ENCODE peak calls at places on chromosomes 1 and 21, in eight cellular contexts. B is GM23338, U is SK-N-SH, I is K562, L is suprapubic skin, M is breast epithelium, N is stomach, W is prostate gland. X is an unnamed sample.

GRCh38 chr1:9078035-9078948 is 8.9 kb upstream of the SLC2A5 start:
- DNase-seq in B (no peak), U (no peak), I (no peak), L (no peak), M (no peak), N (no peak), W (no peak), X (no peak)

GRCh38 chr1:21868482-21868881 is 56.4 kb downstream of the LDLRAD2 start:
- DNase-seq in B (no peak), U (no peak), I (no peak), L (no peak), M (no peak), N (no peak), W (no peak), X (no peak)

GRCh38 chr1:60874703-60875102 is 207.7 kb upstream of the NFIA start:
- DNase-seq in B (no peak), U (no peak), I (no peak), L (no peak), M (no peak), N (no peak), W (no peak), X (no peak)

GRCh38 chr1:201420608-201421002 is 925 bp downstream of the TNNI1 start:
- DNase-seq in B (no peak), U (no peak), I (no peak), L (no peak), M (no peak), N (no peak), W (no peak), X (no peak)

GRCh38 chr21:42746593-42747266 is 93.3 kb downstream of the PDE9A start:
- DNase-seq in B (no peak), U (no peak), I (no peak), L (no peak), M (no peak), N (peak; percentile 53), W (no peak), X (no peak)

GRCh38 chr1:37257646-37258045 is 216.7 kb upstream of the ZC3H12A start:
- DNase-seq in B (no peak), U (peak; percentile 58), I (no peak), L (no peak), M (no peak), N (no peak), W (no peak), X (no peak)

GRCh38 chr1:116164890-116165176 is 53.6 kb downstream of the MAB21L3 start:
- DNase-seq in B (no peak), U (peak; percentile 50), I (no peak), L (no peak), M (no peak), N (no peak), W (no peak), X (no peak)

GRCh38 chr1:236522937-236523703 is 662 bp upstream of the LGALS8 start:
- DNase-seq in B (peak; percentile 48), U (no peak), I (no peak), L (no peak), M (peak; percentile 20), N (peak; percentile 41), W (peak; percentile 58), X (no peak)

GRCh38 chr1:161487483-161487827 is 17.8 kb upstream of the FCGR2A start:
- DNase-seq in B (no peak), U (no peak), I (peak; percentile 66), L (no peak), M (peak; percentile 45), N (no peak), W (no peak), X (no peak)

GRCh38 chr1:2501820-2502119 is 24.6 kb downstream of the PANK4 start:
- DNase-seq in B (no peak), U (no peak), I (no peak), L (no peak), M (no peak), N (no peak), W (no peak), X (no peak)

GRCh38 chr1:241213147-241213546 is 143.9 kb downstream of the RGS7 start:
- DNase-seq in B (no peak), U (no peak), I (no peak), L (no peak), M (no peak), N (no peak), W (no peak), X (no peak)

GRCh38 chr1:3584915-3585314 is 26.4 kb downstream of the MEGF6 start:
- DNase-seq in B (no peak), U (no peak), I (no peak), L (no peak), M (no peak), N (no peak), W (no peak), X (no peak)

GRCh38 chr1:46411601-46412341 is 17.7 kb downstream of the FAAH start:
- DNase-seq in B (peak; percentile 88), U (peak; percentile 51), I (peak; percentile 85), L (no peak), M (no peak), N (no peak), W (no peak), X (no peak)

GRCh38 chr1:46409063-46409372 is 14.9 kb downstream of the FAAH start:
- DNase-seq in B (no peak), U (no peak), I (no peak), L (no peak), M (no peak), N (no peak), W (no peak), X (no peak)

GRCh38 chr1:46412853-46413595 is 18.9 kb downstream of the FAAH start:
- DNase-seq in B (no peak), U (no peak), I (no peak), L (no peak), M (no peak), N (no peak), W (no peak), X (no peak)

GRCh38 chr1:46410156-46411009 is 16.3 kb downstream of the FAAH start:
- DNase-seq in B (no peak), U (no peak), I (no peak), L (no peak), M (no peak), N (no peak), W (no peak), X (no peak)

GRCh38 chr1:46411010-46411405 is 16.9 kb downstream of the FAAH start:
- DNase-seq in B (no peak), U (no peak), I (no peak), L (no peak), M (no peak), N (no peak), W (no peak), X (no peak)
- TF ChIP-seq POLR2AphosphoS5 in B (no peak), U (no peak), I (no peak), L (no peak), M (no peak), N (no peak), W (no peak), X (no peak)

DNA sequence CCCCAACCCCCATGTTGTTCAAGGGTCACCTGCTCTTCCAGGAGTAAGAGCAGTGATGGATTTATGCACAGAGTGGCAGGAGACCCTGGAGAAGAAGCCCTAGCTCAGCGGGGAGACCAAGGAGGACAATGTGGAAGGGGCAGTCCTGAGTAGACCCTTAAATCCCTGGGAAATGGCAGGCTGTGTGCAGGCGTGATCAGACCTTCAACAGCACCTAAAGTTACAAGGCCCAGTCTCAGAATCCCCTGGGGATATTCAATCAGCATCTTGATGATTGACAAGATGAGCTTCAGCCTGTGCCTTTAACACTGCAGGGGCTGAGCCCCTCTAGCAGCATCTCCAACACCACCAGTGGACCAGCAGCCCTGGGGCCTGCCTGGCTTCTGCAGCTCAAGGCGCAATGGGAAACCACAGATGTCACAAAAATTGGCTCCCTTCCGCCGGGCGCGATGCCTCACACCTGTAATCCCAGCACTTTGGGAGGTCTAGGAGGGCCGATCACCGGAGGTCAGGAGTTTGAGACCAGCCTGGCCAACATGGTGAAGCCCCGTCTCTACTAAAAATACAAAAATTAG is 60.4 kb downstream of the IRF2BP2 start:
- DNase-seq in B (no peak), U (no peak), I (no peak), L (peak; percentile 48), M (no peak), N (no peak), W (no peak), X (no peak)
- H3K4me3 ChIP-seq in B (no peak overlapping the region), U (no peak overlapping the region), I (no peak overlapping the region), L (no peak overlapping the region), M (no peak overlapping the region), N (no peak overlapping the region), W (no peak overlapping the region), X (no peak overlapping the region)

GRCh38 chr1:220879509-220880366 is 495 bp downstream of the HLX start:
- DNase-seq in B (peak; percentile 73), U (peak; percentile 90), I (peak; percentile 46), L (no peak), M (no peak), N (peak; percentile 47), W (no peak), X (no peak)

GRCh38 chr1:220884109-220884980 is 5.1 kb downstream of the HLX start:
- DNase-seq in B (peak; percentile 79), U (no peak), I (no peak), L (no peak), M (no peak), N (no peak), W (no peak), X (no peak)

GRCh38 chr1:220880367-220880680 is 1.1 kb downstream of the HLX start:
- DNase-seq in B (no peak), U (no peak), I (no peak), L (no peak), M (no peak), N (no peak), W (no peak), X (no peak)

GRCh38 chr1:220880726-220881506 is 1.7 kb downstream of the HLX start:
- DNase-seq in B (peak; percentile 58), U (peak; percentile 22), I (no peak), L (no peak), M (no peak), N (peak; percentile 52), W (no peak), X (no peak)

DNA sequence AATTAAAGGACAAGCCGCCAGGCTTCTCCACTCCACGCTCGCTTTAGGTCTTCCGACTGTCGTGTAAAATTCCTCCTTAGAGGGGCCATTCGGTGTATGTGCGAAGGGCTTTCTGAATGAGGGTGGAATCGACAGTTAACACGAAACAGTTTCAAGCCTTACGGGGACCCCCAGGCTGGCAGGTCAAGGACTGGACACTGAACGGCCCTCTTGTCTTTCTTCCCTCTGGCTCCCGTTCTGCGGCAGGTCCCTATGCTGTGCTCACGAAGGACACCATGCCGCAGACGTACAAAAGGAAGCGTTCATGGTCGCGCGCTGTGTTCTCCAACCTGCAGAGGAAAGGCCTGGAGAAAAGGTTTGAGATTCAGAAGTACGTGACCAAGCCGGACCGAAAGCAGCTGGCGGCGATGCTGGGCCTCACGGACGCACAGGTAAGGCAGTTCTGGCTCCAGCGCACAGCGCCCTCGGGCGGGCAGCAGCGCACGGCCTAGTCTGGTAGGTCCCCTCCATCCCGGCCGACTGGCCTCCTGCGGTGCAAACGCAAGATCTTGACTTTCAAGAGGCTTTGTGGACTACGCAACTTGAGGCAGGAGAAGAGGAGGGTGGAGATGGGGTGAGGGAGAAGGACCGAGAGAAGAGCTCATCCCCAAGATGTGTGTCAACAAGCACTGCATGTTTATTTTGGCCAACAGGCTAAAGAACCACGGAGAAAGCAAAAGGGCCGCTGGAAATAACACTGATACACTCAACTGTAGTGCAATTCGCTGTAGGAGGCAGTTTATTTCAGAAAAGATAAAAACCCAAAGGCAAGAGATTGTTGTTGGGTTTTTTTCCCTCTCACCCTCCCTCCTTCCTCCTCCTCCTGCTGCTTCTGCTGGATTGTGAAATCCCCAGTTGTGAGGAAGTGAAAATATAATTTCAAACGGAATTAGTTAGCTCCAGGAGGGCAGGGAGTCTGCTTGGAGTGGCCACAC is 3.0 kb downstream of the HLX start:
- DNase-seq in B (peak; percentile 92), U (peak; percentile 13), I (no peak), L (no peak), M (no peak), N (no peak), W (no peak), X (no peak)
- TF ChIP-seq POLR2AphosphoS5 in B (no peak), U (no peak), I (no peak), L (no peak), M (no peak), N (no peak), W (no peak), X (no peak)

GRCh38 chr1:46157916-46158311 is 17.0 kb upstream of the TSPAN1 start:
- DNase-seq in B (no peak), U (no peak), I (peak; percentile 44), L (no peak), M (no peak), N (no peak), W (no peak), X (no peak)
- H3K4me3 ChIP-seq in B (no peak overlapping the region), U (no peak overlapping the region), I (no peak overlapping the region), L (no peak overlapping the region), M (no peak overlapping the region), N (no peak overlapping the region), W (no peak overlapping the region), X (no peak overlapping the region)